ENCODE peak calls at places on chromosomes 3 and 15, in four cellular contexts. J, E, F and U are unnamed samples.

GRCh38 chr3:117399311-117400068 is 689.9 kb downstream of the TUSC7 start:
- DNase-seq in J (no peak), E (no peak), F (no peak), U (no peak)

GRCh38 chr3:137998121-137998520 is 11.8 kb upstream of the CLDN18 start:
- DNase-seq in J (no peak), E (no peak), F (no peak), U (no peak)

GRCh38 chr3:23761440-23761896 is 44.3 kb upstream of the UBE2E1 start:
- DNase-seq in J (peak), E (peak), F (no peak), U (peak)

GRCh38 chr3:183812746-183813445 is 12.5 kb downstream of the MAP6D1 start:
- DNase-seq in J (no peak), E (no peak), F (no peak), U (no peak)

GRCh38 chr3:119019767-119020518 is 14.7 kb downstream of the IGSF11 start:
- DNase-seq in J (no peak), E (no peak), F (no peak), U (no peak)

GRCh38 chr3:186283096-186283495 is 78.9 kb downstream of the DGKG start:
- DNase-seq in J (no peak), E (no peak), F (no peak), U (no peak)

GRCh38 chr3:152505926-152506325 is 237.2 kb downstream of the MBNL1 start:
- DNase-seq in J (no peak), E (no peak), F (no peak), U (no peak)

GRCh38 chr3:12313519-12313918 is 24.6 kb downstream of the PPARG start:
- DNase-seq in J (no peak), E (no peak), F (no peak), U (no peak)

GRCh38 chr3:4528802-4529201 is 35.7 kb downstream of the ITPR1 start:
- DNase-seq in J (no peak), E (no peak), F (no peak), U (no peak)

GRCh38 chr3:9777695-9778023 is 7.9 kb upstream of the CAMK1 start:
- DNase-seq in J (no peak), E (no peak), F (no peak), U (no peak)

GRCh38 chr3:123720638-123721037 is 135.8 kb upstream of the HACD2 start:
- DNase-seq in J (no peak), E (no peak), F (no peak), U (no peak)

GRCh38 chr3:159787191-159787590 is 201.4 kb upstream of the IL12A start:
- DNase-seq in J (peak), E (no peak), F (no peak), U (peak)

GRCh38 chr15:73985101-73985873 is 6.8 kb downstream of the STOML1 start:
- DNase-seq in J (no peak), E (no peak), F (no peak), U (no peak)

GRCh38 chr3:186318135-186318534 is 43.9 kb downstream of the DGKG start:
- DNase-seq in J (no peak), E (no peak), F (no peak), U (no peak)

GRCh38 chr3:26622634-26623408 is at the start of gene LRRC3B:
- DNase-seq in J (no peak), E (no peak), F (no peak), U (no peak)

GRCh38 chr3:30768703-30769550 is 125.5 kb downstream of the GADL1 start:
- DNase-seq in J (peak), E (peak), F (peak), U (peak)

GRCh38 chr3:4763604-4764247 is 215.5 kb upstream of the BHLHE40 start:
- DNase-seq in J (no peak), E (no peak), F (no peak), U (no peak)

GRCh38 chr3:197010556-197011351 is 18.9 kb downstream of the MELTF start:
- DNase-seq in J (no peak), E (no peak), F (no peak), U (no peak)

GRCh38 chr3:193831495-193832455 is 238.8 kb downstream of the OPA1 start:
- DNase-seq in J (no peak), E (peak), F (peak), U (peak)

GRCh38 chr3:112298781-112299180 is 4.8 kb upstream of the SLC9C1 start:
- DNase-seq in J (no peak), E (no peak), F (no peak), U (no peak)

GRCh38 chr15:31031471-31032064 is 40.1 kb upstream of the MTMR10 start:
- DNase-seq in J (no peak), E (no peak), F (no peak), U (no peak)

GRCh38 chr15:88954431-88955277 is 41.5 kb upstream of the MFGE8 start:
- DNase-seq in J (no peak), E (peak), F (no peak), U (no peak)

GRCh38 chr3:127732303-127732702 is 59.6 kb downstream of the ABTB1 start:
- DNase-seq in J (no peak), E (no peak), F (no peak), U (no peak)

GRCh38 chr3:112090899-112091586 is 4.9 kb downstream of the C3orf52 start:
- DNase-seq in J (peak), E (peak), F (no peak), U (peak)

GRCh38 chr3:26712211-26713026 is 89.8 kb downstream of the LRRC3B start:
- DNase-seq in J (no peak), E (peak), F (no peak), U (peak)

GRCh38 chr3:127753338-127753737 is 69.0 kb downstream of the MGLL start:
- DNase-seq in J (no peak), E (no peak), F (no peak), U (no peak)

GRCh38 chr3:23402728-23403505 is 199.8 kb downstream of the UBE2E2 start:
- DNase-seq in J (no peak), E (peak), F (peak), U (no peak)

GRCh38 chr3:171282041-171282440 is 178.2 kb downstream of the TNIK start:
- DNase-seq in J (peak), E (no peak), F (no peak), U (no peak)

GRCh38 chr3:60079076-60079475 is 1029.3 kb upstream of the CFAP20DC start:
- DNase-seq in J (no peak), E (peak), F (no peak), U (no peak)

GRCh38 chr15:33737687-33738606 is 230.3 kb upstream of the CHRM5 start:
- DNase-seq in J (peak), E (peak), F (no peak), U (peak)

GRCh38 chr3:61250784-61251173 is 473 bp downstream of the FHIT start:
- DNase-seq in J (peak), E (peak), F (no peak), U (peak)

GRCh38 chr3:123805504-123805903 is 78.6 kb downstream of the MYLK start:
- DNase-seq in J (peak), E (no peak), F (no peak), U (no peak)

GRCh38 chr15:25242957-25243799 is 195.6 kb downstream of the UBE3A start:
- DNase-seq in J (no peak), E (no peak), F (no peak), U (no peak)

GRCh38 chr3:58009026-58009748 is 965 bp downstream of the FLNB start:
- DNase-seq in J (peak), E (peak), F (no peak), U (no peak)

GRCh38 chr3:43185656-43186375 is 79.9 kb upstream of the POMGNT2 start:
- DNase-seq in J (no peak), E (no peak), F (no peak), U (no peak)

GRCh38 chr3:70856414-70857162 is 544.1 kb upstream of the MDFIC2 start:
- DNase-seq in J (no peak), E (no peak), F (peak), U (no peak)

GRCh38 chr3:177336841-177337430 is 139.7 kb upstream of the TBL1XR1 start:
- DNase-seq in J (no peak), E (no peak), F (no peak), U (no peak)

GRCh38 chr15:22253676-22254408 is 173.5 kb downstream of the OR4M2 start:
- DNase-seq in J (no peak), E (peak), F (no peak), U (no peak)

GRCh38 chr15:25497934-25498333 is 59.1 kb upstream of the UBE3A start:
- DNase-seq in J (no peak), E (no peak), F (no peak), U (no peak)

GRCh38 chr3:20648294-20648693 is 462.3 kb upstream of the SGO1 start:
- DNase-seq in J (no peak), E (no peak), F (peak), U (peak)

DNA sequence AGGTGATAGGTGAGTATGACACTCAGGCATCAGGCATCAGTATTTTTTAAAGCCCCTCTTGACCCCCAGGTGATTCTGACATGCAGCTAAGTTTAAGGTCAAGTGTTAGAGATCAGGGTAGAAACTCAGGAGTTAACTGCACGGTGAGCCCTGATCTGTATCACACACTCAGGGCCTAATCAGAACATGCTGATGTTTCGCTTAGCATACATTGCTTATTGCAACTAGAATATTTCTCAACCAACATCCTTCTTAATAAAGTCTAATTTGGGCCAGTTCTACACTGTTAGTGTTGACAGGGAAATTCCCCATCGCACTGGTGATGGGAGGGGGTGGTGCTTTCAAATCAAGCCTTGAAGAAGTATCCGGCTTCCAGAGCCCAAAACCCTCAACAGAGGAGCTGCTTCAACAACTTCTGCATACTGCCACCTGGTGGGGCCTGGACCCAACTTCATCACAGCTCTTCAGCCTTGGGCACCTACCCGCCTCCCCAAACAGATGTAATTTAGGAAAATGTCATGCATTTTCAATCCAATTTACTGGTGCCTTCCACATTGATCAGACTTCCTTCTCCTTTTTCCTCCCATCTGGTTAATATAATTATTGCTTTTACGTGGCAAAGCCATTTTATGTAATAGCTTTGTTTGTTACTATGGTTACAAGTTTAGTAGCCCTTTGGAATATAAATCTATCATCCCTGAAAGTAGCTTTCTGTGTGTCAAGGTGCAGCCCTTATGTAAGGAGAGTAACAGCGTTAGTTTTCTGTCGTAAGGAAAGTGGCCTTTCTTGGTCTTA is 312.2 kb downstream of the RORA start:
- DNase-seq in J (peak), E (peak), F (peak), U (peak)
- TF ChIP-seq CTCF in J (peak), E (peak), F (peak), U (peak)

GRCh38 chr3:69725994-69726571 is 13.2 kb upstream of the MITF start:
- DNase-seq in J (no peak), E (no peak), F (no peak), U (no peak)
- TF ChIP-seq CTCF in J (no peak), E (no peak), F (no peak), U (no peak)

DNA sequence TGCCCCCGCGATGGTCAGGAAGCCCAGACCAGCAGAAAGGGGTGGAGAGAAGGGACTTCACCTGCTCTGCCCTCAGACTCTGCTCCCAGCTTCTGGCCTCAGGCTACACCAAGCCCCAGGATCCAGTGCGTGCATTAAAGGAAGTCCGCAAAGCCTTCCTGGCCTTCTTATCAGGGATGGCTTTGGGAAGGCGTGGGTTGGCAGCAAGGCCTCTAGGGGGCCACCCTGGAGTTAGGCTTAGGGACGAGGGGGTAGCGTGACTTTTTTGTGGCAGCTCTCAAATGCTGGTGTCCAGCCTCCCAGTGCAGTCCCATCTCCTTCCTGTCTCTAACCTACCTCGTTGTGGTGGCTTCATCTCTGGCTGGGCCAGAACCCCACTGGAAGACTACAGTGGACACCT is 18.9 kb upstream of the RPL29 start:
- DNase-seq in J (no peak), E (no peak), F (no peak), U (no peak)
- TF ChIP-seq CTCF in J (no peak), E (peak), F (peak), U (no peak)

GRCh38 chr15:67241132-67241855 is 13.2 kb downstream of the AAGAB start:
- DNase-seq in J (no peak), E (peak), F (no peak), U (no peak)

GRCh38 chr15:67244966-67245478 is 9.4 kb downstream of the AAGAB start:
- DNase-seq in J (no peak), E (no peak), F (no peak), U (no peak)

GRCh38 chr15:67242665-67243064 is 11.8 kb downstream of the AAGAB start:
- DNase-seq in J (no peak), E (no peak), F (no peak), U (no peak)

GRCh38 chr15:67240235-67241131 is 14.0 kb downstream of the AAGAB start:
- DNase-seq in J (no peak), E (peak), F (no peak), U (peak)
- TF ChIP-seq CTCF in J (no peak), E (peak), F (peak), U (peak)

DNA sequence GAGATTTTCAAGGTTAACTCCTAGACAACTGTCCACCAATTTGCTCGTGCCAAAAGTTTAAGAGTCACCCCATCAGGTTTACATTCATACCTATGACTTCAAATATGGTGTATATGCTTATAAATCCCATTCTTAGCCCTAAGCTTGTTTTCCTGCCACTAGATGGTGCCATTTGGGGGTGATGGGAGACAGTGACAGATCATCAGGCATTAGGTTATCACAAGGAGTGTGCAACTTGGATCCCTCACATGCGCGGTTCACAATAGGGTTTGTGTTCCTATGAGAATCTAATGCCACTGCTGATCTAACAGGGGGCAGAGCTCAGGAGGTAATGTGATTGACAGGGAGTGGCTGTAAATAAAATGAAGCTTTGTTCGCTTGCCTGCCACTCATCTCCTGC is 182.7 kb downstream of the CNTN6 start:
- DNase-seq in J (peak), E (peak), F (no peak), U (peak)
- TF ChIP-seq CTCF in J (no peak), E (peak), F (peak), U (no peak)

DNA sequence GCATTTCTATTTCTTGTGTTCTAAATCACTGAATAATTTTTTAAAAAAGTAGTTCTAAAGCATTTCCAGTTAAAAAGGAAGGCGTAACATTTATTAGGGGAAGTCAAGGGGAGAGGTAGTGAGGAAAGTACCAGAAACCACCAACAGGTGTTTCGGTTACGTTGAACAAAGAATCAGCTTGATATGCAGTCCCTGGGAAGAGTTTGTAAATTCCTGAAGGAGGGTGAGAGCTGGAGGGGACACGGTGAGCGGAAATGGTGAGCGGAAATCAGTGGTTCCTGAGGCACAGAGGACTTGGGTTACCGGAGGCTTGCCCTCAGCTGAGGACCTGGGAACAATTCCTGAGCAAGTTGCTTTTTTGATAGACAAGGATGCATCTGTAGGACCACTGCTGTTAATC is 17.8 kb downstream of the MAP2K1 start:
- DNase-seq in J (no peak), E (no peak), F (no peak), U (no peak)
- TF ChIP-seq CTCF in J (no peak), E (no peak), F (no peak), U (no peak)

GRCh38 chr3:63364909-63365308 is 86.8 kb downstream of the SYNPR start:
- DNase-seq in J (no peak), E (no peak), F (no peak), U (peak)
- TF ChIP-seq CTCF in J (no peak), E (peak), F (peak), U (peak)

DNA sequence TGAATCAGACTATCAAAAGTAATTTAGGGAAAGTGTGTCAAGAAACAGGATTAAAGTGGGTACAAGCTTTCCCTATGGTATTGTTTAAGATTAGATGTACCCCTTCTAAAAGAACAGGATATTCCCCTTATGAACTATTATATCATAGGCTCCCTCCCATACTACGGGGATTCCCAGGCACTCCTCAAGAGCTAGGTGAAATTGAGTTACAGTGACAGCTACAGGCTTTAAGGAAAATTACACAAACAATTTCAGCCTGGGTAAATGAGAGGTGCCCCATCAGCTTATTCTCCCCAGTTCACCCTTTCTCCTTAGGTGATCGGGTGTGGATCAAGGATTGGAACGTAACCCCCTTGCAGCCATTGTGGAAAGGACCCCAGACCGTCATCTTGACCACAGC is 240.8 kb upstream of the CNTN6 start:
- DNase-seq in J (no peak), E (no peak), F (no peak), U (no peak)
- TF ChIP-seq CTCF in J (no peak), E (peak), F (peak), U (no peak)

GRCh38 chr3:77348244-77348855 is 308.5 kb downstream of the ROBO2 start:
- DNase-seq in J (no peak), E (peak), F (no peak), U (peak)
- TF ChIP-seq CTCF in J (no peak), E (peak), F (peak), U (peak)

GRCh38 chr15:52789008-52789600 is 1.0 kb downstream of the ONECUT1 start:
- DNase-seq in J (no peak), E (no peak), F (no peak), U (no peak)

GRCh38 chr15:52791776-52792175 is 1.6 kb upstream of the ONECUT1 start:
- DNase-seq in J (no peak), E (no peak), F (no peak), U (no peak)

GRCh38 chr15:52790166-52790708 is at the start of gene ONECUT1:
- DNase-seq in J (peak), E (peak), F (no peak), U (peak)

GRCh38 chr15:52789601-52790165 is 453 bp downstream of the ONECUT1 start:
- DNase-seq in J (no peak), E (peak), F (no peak), U (no peak)

GRCh38 chr15:52790941-52791751 is 1.0 kb upstream of the ONECUT1 start:
- DNase-seq in J (no peak), E (no peak), F (no peak), U (no peak)
- TF ChIP-seq CTCF in J (no peak), E (no peak), F (peak), U (no peak)